ENCODE peak calls at places on chromosome 7, in ten cellular contexts. U, S, A, B, K, E, V, G, O and Q are unnamed samples.

GRCh38 chr7:54823776-54824175 is 64.8 kb upstream of the SEC61G start:
- DNase-seq in U (no peak), S (no peak), O (no peak), V (no peak), B (no peak), G (no peak), K (no peak), A (no peak), E (no peak), Q (no peak)

GRCh38 chr7:78083466-78084120 is 285.0 kb downstream of the PHTF2 start:
- DNase-seq in K (no peak), U (peak; percentile 18), B (peak; percentile 32), A (no peak), O (no peak), E (no peak), G (no peak), S (no peak), V (no peak), Q (no peak)

GRCh38 chr7:41656357-41656756 is 46.5 kb downstream of the INHBA start:
- DNase-seq in O (peak; percentile 69), V (no peak), G (peak; percentile 77), E (peak; percentile 88), B (no peak), S (no peak), A (peak; percentile 92), K (no peak), U (peak; percentile 86), Q (peak; percentile 73)

GRCh38 chr7:37674534-37674933 is 9.0 kb upstream of the GPR141 start:
- DNase-seq in V (no peak), K (no peak), U (no peak), B (no peak), E (no peak), G (no peak), A (no peak), O (no peak), S (no peak), Q (no peak)

GRCh38 chr7:31899356-31899927 is 170.8 kb downstream of the PDE1C start:
- DNase-seq in U (no peak), O (no peak), V (no peak), S (no peak), E (no peak), K (no peak), A (no peak), G (no peak), B (peak; percentile 58), Q (no peak)

GRCh38 chr7:136869006-136869961 is 832 bp downstream of the CHRM2 start:
- DNase-seq in V (no peak), G (no peak), K (no peak), A (no peak), O (peak; percentile 32), S (no peak), U (peak; percentile 39), E (peak; percentile 31), B (no peak), Q (no peak)

GRCh38 chr7:1961776-1962276 is 270.9 kb downstream of the MAD1L1 start:
- DNase-seq in A (peak; percentile 19), B (peak; percentile 31), E (peak; percentile 89), S (no peak), V (peak; percentile 57), O (peak; percentile 92), G (peak; percentile 85), K (no peak), U (peak; percentile 91), Q (peak; percentile 98)

GRCh38 chr7:157757776-157758467 is 421.1 kb downstream of the DNAJB6 start:
- DNase-seq in A (no peak), S (no peak), V (no peak), E (no peak), O (no peak), U (no peak), G (no peak), K (no peak), B (no peak), Q (no peak)

GRCh38 chr7:17645500-17645899 is 294.8 kb downstream of the SNX13 start:
- DNase-seq in B (no peak), A (no peak), K (no peak), S (no peak), G (no peak), O (no peak), U (no peak), E (no peak), V (no peak), Q (no peak)

GRCh38 chr7:17640730-17641377 is 299.4 kb downstream of the SNX13 start:
- DNase-seq in B (peak; percentile 64), U (peak; percentile 51), K (no peak), O (peak; percentile 44), G (peak; percentile 46), A (peak; percentile 33), S (no peak), E (peak; percentile 72), V (no peak), Q (peak; percentile 58)

GRCh38 chr7:17651926-17652385 is 288.3 kb downstream of the SNX13 start:
- DNase-seq in A (peak; percentile 37), O (peak; percentile 93), K (peak; percentile 23), G (peak; percentile 97), S (peak; percentile 63), B (peak; percentile 64), U (peak; percentile 87), E (peak; percentile 81), V (no peak), Q (peak; percentile 97)

GRCh38 chr7:17651296-17651695 is 289.0 kb downstream of the SNX13 start:
- DNase-seq in O (no peak), K (no peak), G (peak; percentile 68), B (no peak), A (no peak), E (no peak), V (no peak), S (no peak), U (peak; percentile 62), Q (peak; percentile 77)

DNA sequence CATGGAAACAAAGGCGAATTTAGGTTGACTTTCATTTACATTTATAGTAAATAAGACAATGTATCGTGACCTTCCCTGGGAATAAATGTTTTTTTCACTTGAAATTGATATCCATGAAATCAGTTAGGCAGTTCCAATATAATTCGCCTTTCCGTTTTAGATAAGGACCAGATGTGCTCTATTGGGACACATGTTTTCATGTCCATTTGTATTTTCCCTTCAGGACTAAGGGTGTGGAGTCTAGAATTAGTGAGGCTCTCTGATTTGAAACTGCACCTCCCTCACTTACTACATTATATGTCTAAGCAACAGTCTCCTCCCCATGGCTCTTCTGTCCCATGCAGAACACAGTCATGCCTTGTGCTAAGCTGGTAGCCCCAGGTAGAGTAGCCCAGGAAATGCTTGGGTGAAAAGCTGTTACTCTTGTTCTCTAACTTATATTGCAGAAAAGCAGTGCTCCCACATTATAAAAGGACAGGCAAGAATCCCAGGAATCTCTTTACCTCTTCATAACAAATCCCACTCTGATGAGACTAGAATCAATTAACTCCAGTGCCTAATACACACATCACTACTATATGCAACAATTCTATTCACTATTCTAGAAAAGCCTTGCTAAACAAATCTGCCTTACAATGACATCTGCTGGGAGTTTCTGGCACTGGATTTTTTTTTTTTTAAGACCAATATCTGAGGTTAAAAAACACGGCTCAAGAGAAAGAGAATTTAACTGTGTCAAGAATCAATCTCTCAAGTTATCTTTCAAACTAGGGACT is 293.9 kb downstream of the SNX13 start:
- DNase-seq in A (peak; percentile 38), U (peak; percentile 63), G (peak; percentile 56), S (no peak), V (no peak), B (peak; percentile 54), K (no peak), O (peak; percentile 76), E (peak; percentile 81), Q (peak; percentile 73)
- TF ChIP-seq CTCF in A (no peak), U (peak; percentile 47), G (peak; percentile 66), S (no peak), V (no peak), B (peak; percentile 77), K (no peak), O (peak; percentile 37), E (peak; percentile 66), Q (peak; percentile 56)

GRCh38 chr7:20216637-20217036 is 547 bp downstream of the MACC1 start:
- DNase-seq in V (no peak), A (no peak), K (no peak), U (no peak), O (no peak), S (no peak), E (no peak), G (no peak), B (no peak), Q (no peak)

GRCh38 chr7:20213378-20213777 is 3.8 kb downstream of the MACC1 start:
- DNase-seq in G (no peak), K (no peak), E (no peak), S (no peak), U (no peak), A (no peak), O (no peak), V (no peak), B (no peak), Q (no peak)

GRCh38 chr7:20217193-20217948 is at the start of gene MACC1:
- DNase-seq in E (no peak), K (no peak), S (peak; percentile 37), G (no peak), B (peak; percentile 95), O (no peak), A (no peak), U (no peak), V (no peak), Q (no peak)

GRCh38 chr7:20214132-20214531 is 3.1 kb downstream of the MACC1 start:
- DNase-seq in V (no peak), K (no peak), G (no peak), O (no peak), A (no peak), E (no peak), U (no peak), B (no peak), S (no peak), Q (no peak)

GRCh38 chr7:20214787-20215669 is 2.2 kb downstream of the MACC1 start:
- DNase-seq in K (no peak), U (no peak), G (no peak), V (no peak), S (no peak), A (no peak), O (no peak), E (no peak), B (peak; percentile 13), Q (no peak)
- H3K4me3 ChIP-seq in K (no peak overlapping the region), U (no peak overlapping the region), G (no peak overlapping the region), V (no peak overlapping the region), S (no peak overlapping the region), A (no peak overlapping the region), O (no peak overlapping the region), E (no peak overlapping the region), B (peak overlapping the region; percentile 68), Q (no peak overlapping the region)

DNA sequence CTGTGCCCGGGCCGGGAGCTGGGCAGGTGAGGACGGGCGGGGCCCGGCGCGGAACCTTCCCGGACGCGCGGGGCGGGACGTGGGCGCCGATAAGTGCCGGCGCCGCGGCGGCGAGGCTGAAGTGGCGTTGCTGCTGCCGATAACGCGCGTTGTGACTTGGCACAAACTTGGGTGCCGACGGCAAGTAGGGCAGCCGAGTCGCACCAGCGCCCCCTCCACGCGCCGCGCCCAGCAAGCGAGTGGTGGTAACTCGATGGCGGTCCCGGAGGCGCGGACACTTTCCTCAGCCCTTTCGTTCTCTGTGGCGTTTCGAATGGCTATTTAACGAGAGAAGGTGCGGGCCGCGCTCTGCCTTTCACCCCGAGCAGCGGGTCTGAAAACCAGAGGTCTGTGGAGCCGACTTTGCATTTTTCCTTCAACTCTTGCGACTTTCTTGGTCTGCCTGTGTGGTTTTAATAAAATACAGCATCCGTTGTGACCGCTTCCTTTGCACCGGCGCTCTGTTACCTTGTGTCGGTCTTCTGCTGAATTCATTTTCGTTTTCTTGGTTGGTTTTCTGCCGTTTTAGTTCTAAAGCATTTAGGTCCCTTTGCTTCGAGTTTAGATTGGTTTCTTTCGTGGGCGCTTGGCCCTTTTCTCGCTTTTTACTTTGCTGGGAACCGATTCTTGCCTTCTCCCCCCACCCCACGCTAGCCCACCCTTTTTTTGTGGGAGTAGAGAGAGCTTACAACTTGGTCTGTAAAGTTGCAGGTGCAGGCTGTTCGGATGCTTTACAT is 704 bp downstream of the STK17A start:
- DNase-seq in A (peak; percentile 71), U (peak; percentile 77), V (peak; percentile 79), O (peak; percentile 53), K (peak; percentile 76), G (peak; percentile 58), S (peak; percentile 44), E (peak; percentile 66), B (peak; percentile 50), Q (peak; percentile 35)
- TF ChIP-seq CTCF in A (no peak), U (no peak), V (no peak), O (no peak), K (no peak), G (peak; percentile 16), S (no peak), E (peak; percentile 28), B (no peak), Q (no peak)

DNA sequence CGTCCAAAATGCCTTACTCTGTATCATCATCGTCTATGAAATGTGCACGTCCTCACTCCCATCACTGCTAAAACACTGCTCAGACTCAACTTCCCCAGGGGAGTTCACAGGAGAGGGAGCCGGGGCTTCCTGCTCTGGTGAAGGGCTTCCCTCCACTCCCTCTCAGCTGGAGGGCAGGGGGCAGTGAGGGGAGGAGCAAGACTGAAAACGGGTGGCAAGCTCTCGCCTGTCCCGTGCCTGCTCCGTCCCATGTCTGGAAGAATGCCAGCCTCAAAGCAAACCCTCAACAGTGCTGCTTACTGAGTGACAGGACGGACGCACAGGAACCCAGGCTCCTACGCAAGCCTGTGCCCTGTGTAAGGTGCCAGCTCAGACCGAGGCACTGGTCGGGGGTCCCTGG is 25.1 kb downstream of the PRKAG2 start:
- DNase-seq in S (peak; percentile 76), U (no peak), B (no peak), V (no peak), E (no peak), G (no peak), A (no peak), O (no peak), K (peak; percentile 20), Q (no peak)
- H3K4me3 ChIP-seq in S (no peak overlapping the region), U (no peak overlapping the region), B (no peak overlapping the region), V (no peak overlapping the region), E (no peak overlapping the region), G (no peak overlapping the region), A (no peak overlapping the region), O (no peak overlapping the region), K (no peak overlapping the region), Q (no peak overlapping the region)